ENCODE peak calls at places on chromosomes 2 and 18, in eight cellular contexts. One of them, this sample, is unnamed. For H3K9me3, the result is how much of the 10 kb centered on the place peaks cover.

GRCh38 chr2:229218329-229218921 is 52.7 kb downstream of the PID1 start:
- DNase-seq in A549: no peak
- DNase-seq in aorta: no peak
- DNase-seq in trophoblast cell: no peak
- DNase-seq in CD8-positive, alpha-beta memory T cell: no peak
- DNase-seq in keratinocyte: no peak
- DNase-seq in naive thymus-derived CD4-positive, alpha-beta T cell: no peak
- DNase-seq in CD8-positive, alpha-beta T cell: no peak
- DNase-seq in this sample: no peak

GRCh38 chr2:127659408-127660290 is 13.7 kb downstream of the GPR17 start:
- DNase-seq in CD8-positive, alpha-beta T cell: no peak
- DNase-seq in naive thymus-derived CD4-positive, alpha-beta T cell: no peak
- DNase-seq in keratinocyte: no peak
- DNase-seq in A549: no peak
- DNase-seq in aorta: peak
- DNase-seq in CD8-positive, alpha-beta memory T cell: no peak
- DNase-seq in trophoblast cell: no peak
- DNase-seq in this sample: no peak

GRCh38 chr2:239230318-239231052 is 170.3 kb downstream of the HDAC4 start:
- DNase-seq in CD8-positive, alpha-beta memory T cell: peak
- DNase-seq in naive thymus-derived CD4-positive, alpha-beta T cell: peak
- DNase-seq in A549: no peak
- DNase-seq in aorta: peak
- DNase-seq in trophoblast cell: no peak
- DNase-seq in CD8-positive, alpha-beta T cell: no peak
- DNase-seq in keratinocyte: no peak
- DNase-seq in this sample: no peak

GRCh38 chr18:22314001-22314400 is 103.7 kb downstream of the CTAGE1 start:
- DNase-seq in aorta: no peak
- DNase-seq in A549: no peak
- DNase-seq in naive thymus-derived CD4-positive, alpha-beta T cell: no peak
- DNase-seq in keratinocyte: no peak
- DNase-seq in trophoblast cell: no peak
- DNase-seq in CD8-positive, alpha-beta memory T cell: no peak
- DNase-seq in CD8-positive, alpha-beta T cell: no peak
- DNase-seq in this sample: no peak

GRCh38 chr2:172249986-172250385 is 147.3 kb upstream of the DLX2 start:
- DNase-seq in keratinocyte: no peak
- DNase-seq in A549: no peak
- DNase-seq in CD8-positive, alpha-beta T cell: no peak
- DNase-seq in trophoblast cell: no peak
- DNase-seq in aorta: no peak
- DNase-seq in CD8-positive, alpha-beta memory T cell: no peak
- DNase-seq in naive thymus-derived CD4-positive, alpha-beta T cell: no peak
- DNase-seq in this sample: no peak

GRCh38 chr2:239189711-239190131 is 211.1 kb downstream of the HDAC4 start:
- DNase-seq in A549: no peak
- DNase-seq in trophoblast cell: no peak
- DNase-seq in naive thymus-derived CD4-positive, alpha-beta T cell: no peak
- DNase-seq in keratinocyte: no peak
- DNase-seq in aorta: peak
- DNase-seq in CD8-positive, alpha-beta T cell: no peak
- DNase-seq in CD8-positive, alpha-beta memory T cell: no peak
- DNase-seq in this sample: no peak

GRCh38 chr18:3721771-3722661 is 272.0 kb downstream of the TGIF1 start:
- DNase-seq in aorta: no peak
- DNase-seq in trophoblast cell: no peak
- DNase-seq in naive thymus-derived CD4-positive, alpha-beta T cell: no peak
- DNase-seq in A549: no peak
- DNase-seq in CD8-positive, alpha-beta T cell: no peak
- DNase-seq in CD8-positive, alpha-beta memory T cell: no peak
- DNase-seq in keratinocyte: no peak
- DNase-seq in this sample: no peak

GRCh38 chr2:128437181-128437520 is 118.5 kb upstream of the HS6ST1 start:
- DNase-seq in CD8-positive, alpha-beta memory T cell: no peak
- DNase-seq in CD8-positive, alpha-beta T cell: no peak
- DNase-seq in aorta: no peak
- DNase-seq in A549: no peak
- DNase-seq in trophoblast cell: no peak
- DNase-seq in naive thymus-derived CD4-positive, alpha-beta T cell: no peak
- DNase-seq in keratinocyte: no peak
- DNase-seq in this sample: no peak

GRCh38 chr2:73985318-73986084 is 791 bp downstream of the TET3 start:
- DNase-seq in CD8-positive, alpha-beta T cell: peak
- DNase-seq in A549: peak
- DNase-seq in trophoblast cell: no peak
- DNase-seq in aorta: peak
- DNase-seq in naive thymus-derived CD4-positive, alpha-beta T cell: peak
- DNase-seq in CD8-positive, alpha-beta memory T cell: peak
- DNase-seq in keratinocyte: no peak
- DNase-seq in this sample: peak

GRCh38 chr18:74454279-74454741 is 2.8 kb downstream of the DIPK1C start:
- DNase-seq in CD8-positive, alpha-beta memory T cell: no peak
- DNase-seq in trophoblast cell: no peak
- DNase-seq in CD8-positive, alpha-beta T cell: no peak
- DNase-seq in aorta: no peak
- DNase-seq in keratinocyte: no peak
- DNase-seq in A549: no peak
- DNase-seq in naive thymus-derived CD4-positive, alpha-beta T cell: no peak
- DNase-seq in this sample: no peak

GRCh38 chr2:147844691-147845607 is at the start of gene ACVR2A:
- DNase-seq in aorta: peak
- DNase-seq in trophoblast cell: peak
- DNase-seq in CD8-positive, alpha-beta T cell: peak
- DNase-seq in keratinocyte: no peak
- DNase-seq in A549: peak
- DNase-seq in CD8-positive, alpha-beta memory T cell: peak
- DNase-seq in naive thymus-derived CD4-positive, alpha-beta T cell: peak
- DNase-seq in this sample: peak

GRCh38 chr18:25935356-25935755 is 155.1 kb downstream of the SS18 start:
- DNase-seq in naive thymus-derived CD4-positive, alpha-beta T cell: no peak
- DNase-seq in keratinocyte: no peak
- DNase-seq in trophoblast cell: no peak
- DNase-seq in CD8-positive, alpha-beta memory T cell: no peak
- DNase-seq in CD8-positive, alpha-beta T cell: no peak
- DNase-seq in aorta: no peak
- DNase-seq in A549: no peak
- DNase-seq in this sample: no peak

GRCh38 chr2:186201371-186201770 is 284.7 kb upstream of the ZC3H15 start:
- DNase-seq in A549: no peak
- DNase-seq in CD8-positive, alpha-beta memory T cell: no peak
- DNase-seq in trophoblast cell: no peak
- DNase-seq in CD8-positive, alpha-beta T cell: no peak
- DNase-seq in aorta: no peak
- DNase-seq in naive thymus-derived CD4-positive, alpha-beta T cell: no peak
- DNase-seq in keratinocyte: no peak
- DNase-seq in this sample: no peak

GRCh38 chr2:59585657-59586056 is 967.8 kb downstream of the BCL11A start:
- DNase-seq in CD8-positive, alpha-beta memory T cell: no peak
- DNase-seq in trophoblast cell: no peak
- DNase-seq in CD8-positive, alpha-beta T cell: no peak
- DNase-seq in naive thymus-derived CD4-positive, alpha-beta T cell: no peak
- DNase-seq in keratinocyte: no peak
- DNase-seq in A549: no peak
- DNase-seq in aorta: no peak
- DNase-seq in this sample: no peak

GRCh38 chr18:4831791-4832375 is 365.2 kb downstream of the AKAIN1 start:
- DNase-seq in CD8-positive, alpha-beta memory T cell: no peak
- DNase-seq in keratinocyte: no peak
- DNase-seq in trophoblast cell: no peak
- DNase-seq in A549: no peak
- DNase-seq in naive thymus-derived CD4-positive, alpha-beta T cell: no peak
- DNase-seq in aorta: no peak
- DNase-seq in CD8-positive, alpha-beta T cell: no peak
- DNase-seq in this sample: no peak

GRCh38 chr2:7430869-7431641 is 513.8 kb downstream of the RNF144A start:
- DNase-seq in trophoblast cell: peak
- DNase-seq in CD8-positive, alpha-beta memory T cell: peak
- DNase-seq in aorta: peak
- DNase-seq in A549: no peak
- DNase-seq in keratinocyte: no peak
- DNase-seq in CD8-positive, alpha-beta T cell: peak
- DNase-seq in naive thymus-derived CD4-positive, alpha-beta T cell: no peak
- DNase-seq in this sample: no peak

GRCh38 chr2:42048318-42049251 is 764 bp downstream of the PKDCC start:
- DNase-seq in naive thymus-derived CD4-positive, alpha-beta T cell: no peak
- DNase-seq in trophoblast cell: no peak
- DNase-seq in CD8-positive, alpha-beta memory T cell: no peak
- DNase-seq in CD8-positive, alpha-beta T cell: no peak
- DNase-seq in keratinocyte: no peak
- DNase-seq in A549: no peak
- DNase-seq in aorta: peak
- DNase-seq in this sample: no peak

DNA sequence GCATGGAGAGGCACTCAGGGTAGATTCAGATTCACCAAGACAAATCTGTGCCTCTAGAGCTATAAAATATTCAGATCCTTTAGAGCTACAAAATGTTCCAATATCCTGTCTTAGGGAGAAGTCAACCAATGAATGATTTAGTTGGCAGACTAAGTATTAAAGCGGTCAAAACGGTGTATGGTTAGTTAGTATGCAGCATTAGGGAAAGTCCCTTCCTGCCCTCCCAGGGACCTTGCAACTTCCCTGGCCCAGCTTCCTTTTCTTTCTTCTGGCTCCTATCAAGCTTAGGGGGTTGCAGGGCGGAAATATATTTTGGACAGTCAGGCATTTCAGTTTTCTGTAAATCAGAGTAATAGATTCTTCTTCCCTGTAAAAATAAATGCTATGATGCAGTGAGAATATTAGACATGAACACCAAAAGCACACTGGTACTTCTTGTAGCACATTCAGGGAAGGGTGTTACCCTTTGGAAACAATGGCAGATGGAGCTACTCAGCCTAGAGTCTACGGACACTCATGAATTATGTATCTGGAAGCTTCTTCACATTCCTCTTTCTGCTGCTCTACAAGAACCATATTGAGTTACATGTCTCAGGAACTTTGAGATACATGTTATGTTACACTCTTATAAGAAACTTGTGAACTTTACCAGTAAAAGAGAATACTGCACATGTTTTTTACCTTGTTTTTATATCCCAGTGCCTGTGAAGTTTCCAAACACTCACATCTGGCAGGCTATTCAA is 45.7 kb downstream of the CCDC93 start:
- DNase-seq in aorta: no peak
- DNase-seq in trophoblast cell: no peak
- DNase-seq in A549: no peak
- DNase-seq in CD8-positive, alpha-beta T cell: no peak
- DNase-seq in keratinocyte: no peak
- DNase-seq in CD8-positive, alpha-beta memory T cell: no peak
- DNase-seq in naive thymus-derived CD4-positive, alpha-beta T cell: no peak
- DNase-seq in this sample: no peak
- H3K4me3 ChIP-seq in aorta: no peak
- H3K4me3 ChIP-seq in trophoblast cell: no peak
- H3K4me3 ChIP-seq in A549: no peak
- H3K4me3 ChIP-seq in CD8-positive, alpha-beta T cell: no peak
- H3K4me3 ChIP-seq in keratinocyte: no peak
- H3K4me3 ChIP-seq in CD8-positive, alpha-beta memory T cell: no peak
- H3K4me3 ChIP-seq in naive thymus-derived CD4-positive, alpha-beta T cell: no peak
- H3K4me3 ChIP-seq in this sample: no peak

DNA sequence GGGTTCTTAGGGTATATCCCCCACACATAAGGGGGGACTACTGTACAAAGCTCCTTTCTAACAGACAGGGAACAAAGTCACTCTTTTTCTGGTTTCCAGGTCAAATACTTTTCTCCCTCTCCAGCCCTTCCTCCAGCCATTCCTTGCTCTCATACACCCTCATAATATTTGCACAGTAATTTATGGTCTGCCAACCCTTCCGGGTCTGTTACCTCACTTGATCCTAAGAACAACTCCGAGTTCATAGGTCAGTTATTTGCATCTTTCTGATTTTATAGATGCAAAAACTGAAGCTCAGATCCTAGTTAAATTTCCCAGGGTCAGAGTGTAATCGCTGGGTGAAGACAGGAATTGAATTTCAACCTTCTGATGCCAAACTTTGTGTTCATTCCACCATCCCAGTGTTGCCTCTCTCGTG is 14.8 kb upstream of the MATN3 start:
- DNase-seq in keratinocyte: no peak
- DNase-seq in A549: no peak
- DNase-seq in trophoblast cell: no peak
- DNase-seq in aorta: no peak
- DNase-seq in CD8-positive, alpha-beta T cell: no peak
- DNase-seq in naive thymus-derived CD4-positive, alpha-beta T cell: no peak
- DNase-seq in CD8-positive, alpha-beta memory T cell: no peak
- DNase-seq in this sample: no peak
- H3K27ac ChIP-seq in keratinocyte: no peak
- H3K27ac ChIP-seq in A549: peak
- H3K27ac ChIP-seq in trophoblast cell: no peak
- H3K27ac ChIP-seq in aorta: peak
- H3K27ac ChIP-seq in CD8-positive, alpha-beta T cell: no peak
- H3K27ac ChIP-seq in naive thymus-derived CD4-positive, alpha-beta T cell: no peak
- H3K27ac ChIP-seq in CD8-positive, alpha-beta memory T cell: no peak
- H3K27ac ChIP-seq in this sample: no peak

GRCh38 chr2:152384992-152385391 is 50.0 kb downstream of the FMNL2 start:
- DNase-seq in keratinocyte: no peak
- DNase-seq in naive thymus-derived CD4-positive, alpha-beta T cell: no peak
- DNase-seq in CD8-positive, alpha-beta T cell: no peak
- DNase-seq in aorta: no peak
- DNase-seq in A549: no peak
- DNase-seq in trophoblast cell: no peak
- DNase-seq in CD8-positive, alpha-beta memory T cell: no peak
- DNase-seq in this sample: no peak
- H3K9me3 ChIP-seq in keratinocyte: under half
- H3K9me3 ChIP-seq in naive thymus-derived CD4-positive, alpha-beta T cell: under half
- H3K9me3 ChIP-seq in CD8-positive, alpha-beta T cell: under half
- H3K9me3 ChIP-seq in aorta: under half
- H3K9me3 ChIP-seq in A549: under half
- H3K9me3 ChIP-seq in trophoblast cell: under half
- H3K9me3 ChIP-seq in CD8-positive, alpha-beta memory T cell: under half
- H3K9me3 ChIP-seq in this sample: under half

GRCh38 chr2:17748745-17749144 is 4.9 kb downstream of the SMC6 start:
- DNase-seq in aorta: no peak
- DNase-seq in naive thymus-derived CD4-positive, alpha-beta T cell: no peak
- DNase-seq in A549: peak
- DNase-seq in keratinocyte: no peak
- DNase-seq in CD8-positive, alpha-beta T cell: no peak
- DNase-seq in trophoblast cell: no peak
- DNase-seq in CD8-positive, alpha-beta memory T cell: no peak
- DNase-seq in this sample: no peak
- H3K4me3 ChIP-seq in aorta: no peak
- H3K4me3 ChIP-seq in naive thymus-derived CD4-positive, alpha-beta T cell: no peak
- H3K4me3 ChIP-seq in A549: peak
- H3K4me3 ChIP-seq in keratinocyte: no peak
- H3K4me3 ChIP-seq in CD8-positive, alpha-beta T cell: no peak
- H3K4me3 ChIP-seq in trophoblast cell: no peak
- H3K4me3 ChIP-seq in CD8-positive, alpha-beta memory T cell: no peak
- H3K4me3 ChIP-seq in this sample: no peak

This sample was measured in effector memory CD4-positive, alpha-beta T cell.